ENCODE peak calls at places on chromosomes 13 and 19, in five cellular contexts. U, S, F, Y and H are unnamed samples.

GRCh38 chr19:43774103-43774939 is 6.5 kb downstream of the KCNN4 start:
- DNase-seq in U (no peak), S (peak; percentile 72), F (peak; percentile 74), Y (peak; percentile 87), H (peak; percentile 66)

GRCh38 chr13:33194820-33195692 is 90.5 kb downstream of the STARD13 start:
- DNase-seq in U (no peak), S (peak; percentile 94), F (no peak), Y (peak; percentile 36), H (peak; percentile 82)

GRCh38 chr19:30556230-30556711 is 184.1 kb downstream of the ZNF536 start:
- DNase-seq in U (no peak), S (no peak), F (no peak), Y (no peak), H (no peak)

GRCh38 chr13:45490068-45490467 is 25.3 kb downstream of the COG3 start:
- DNase-seq in U (peak; percentile 13), S (no peak), F (no peak), Y (peak; percentile 27), H (no peak)

GRCh38 chr13:73940098-73940497 is 194.1 kb downstream of the KLF12 start:
- DNase-seq in U (peak; percentile 64), S (no peak), F (no peak), Y (no peak), H (no peak)

GRCh38 chr13:93079294-93079693 is 147.3 kb upstream of the GPC6 start:
- DNase-seq in U (no peak), S (peak; percentile 76), F (no peak), Y (peak; percentile 14), H (no peak)

GRCh38 chr19:14405380-14405757 is 13.8 kb downstream of the DDX39A start:
- DNase-seq in U (no peak), S (no peak), F (no peak), Y (no peak), H (no peak)

GRCh38 chr13:32471187-32471922 is 43.4 kb upstream of the N4BP2L1 start:
- DNase-seq in U (no peak), S (peak; percentile 74), F (no peak), Y (no peak), H (peak; percentile 9)

GRCh38 chr13:20980420-20980819 is 77.9 kb upstream of the XPO4 start:
- DNase-seq in U (no peak), S (no peak), F (no peak), Y (no peak), H (no peak)

GRCh38 chr13:50359779-50360178 is 344.5 kb downstream of the KCNRG start:
- DNase-seq in U (no peak), S (no peak), F (no peak), Y (no peak), H (no peak)

GRCh38 chr13:108214511-108215383 is 589 bp downstream of the LIG4 start:
- DNase-seq in U (peak; percentile 44), S (no peak), F (no peak), Y (peak; percentile 36), H (no peak)

GRCh38 chr13:95275322-95276118 is 25.7 kb downstream of the ABCC4 start:
- DNase-seq in U (no peak), S (peak; percentile 67), F (no peak), Y (no peak), H (peak; percentile 86)

GRCh38 chr19:532578-533484 is 1.3 kb downstream of the CDC34 start:
- DNase-seq in U (peak; percentile 57), S (peak; percentile 58), F (peak; percentile 62), Y (peak; percentile 80), H (peak; percentile 64)

GRCh38 chr13:20197361-20197834 is 4.7 kb upstream of the GJB2 start:
- DNase-seq in U (peak; percentile 49), S (peak; percentile 43), F (no peak), Y (peak; percentile 59), H (peak; percentile 42)

GRCh38 chr19:50380767-50381166 is 3.4 kb upstream of the POLD1 start:
- DNase-seq in U (no peak), S (no peak), F (no peak), Y (no peak), H (no peak)

GRCh38 chr19:6067975-6068374 is 42.3 kb downstream of the RFX2 start:
- DNase-seq in U (no peak), S (no peak), F (no peak), Y (no peak), H (no peak)

GRCh38 chr13:77698211-77699058 is 948 bp downstream of the SLAIN1 start:
- DNase-seq in U (peak; percentile 73), S (peak; percentile 6), F (peak; percentile 37), Y (peak; percentile 72), H (peak; percentile 3)

GRCh38 chr19:33390120-33390907 is 16.8 kb downstream of the CEBPG start:
- DNase-seq in U (no peak), S (peak; percentile 29), F (peak; percentile 56), Y (peak; percentile 56), H (peak; percentile 40)

GRCh38 chr13:111161601-111162600 is 46.8 kb downstream of the ARHGEF7 start:
- DNase-seq in U (peak; percentile 34), S (no peak), F (no peak), Y (no peak), H (no peak)

GRCh38 chr13:28583661-28584091 is 75.3 kb upstream of the POMP start:
- DNase-seq in U (no peak), S (no peak), F (no peak), Y (peak; percentile 9), H (peak; percentile 57)

GRCh38 chr19:35975608-35976214 is 19.3 kb upstream of the SDHAF1 start:
- DNase-seq in U (no peak), S (peak; percentile 22), F (no peak), Y (no peak), H (no peak)

GRCh38 chr13:21735621-21736401 is 64.9 kb downstream of the FGF9 start:
- DNase-seq in U (no peak), S (no peak), F (peak; percentile 21), Y (no peak), H (no peak)

GRCh38 chr13:111919826-111920225 is 147.1 kb upstream of the SOX1 start:
- DNase-seq in U (no peak), S (no peak), F (no peak), Y (no peak), H (no peak)

GRCh38 chr19:5001547-5002131 is 32.7 kb downstream of the KDM4B start:
- DNase-seq in U (peak; percentile 55), S (peak; percentile 57), F (no peak), Y (peak; percentile 69), H (peak; percentile 88)

GRCh38 chr19:58361900-58362271 is 665 bp downstream of the ZNF497 start:
- DNase-seq in U (no peak), S (no peak), F (peak; percentile 71), Y (peak; percentile 83), H (peak; percentile 57)

GRCh38 chr19:2294377-2295335 is 12.7 kb upstream of the PEAK3 start:
- DNase-seq in U (no peak), S (peak; percentile 59), F (no peak), Y (peak; percentile 93), H (peak; percentile 90)

GRCh38 chr19:57465680-57466381 is 8.9 kb upstream of the VN1R1 start:
- DNase-seq in U (peak; percentile 74), S (no peak), F (no peak), Y (peak; percentile 48), H (peak; percentile 23)

GRCh38 chr13:33080962-33081655 is 64.9 kb downstream of the KL start:
- DNase-seq in U (no peak), S (no peak), F (no peak), Y (no peak), H (no peak)

GRCh38 chr13:94617389-94618000 is 15.8 kb downstream of the GPR180 start:
- DNase-seq in U (peak; percentile 34), S (no peak), F (no peak), Y (peak; percentile 32), H (peak; percentile 13)

GRCh38 chr19:41223431-41224234 is 4.6 kb downstream of the AXL start:
- DNase-seq in U (no peak), S (peak; percentile 96), F (no peak), Y (no peak), H (peak; percentile 83)

GRCh38 chr19:3790209-3790734 is 4.1 kb upstream of the MATK start:
- DNase-seq in U (no peak), S (no peak), F (no peak), Y (no peak), H (no peak)

GRCh38 chr13:80591978-80592377 is 251.1 kb upstream of the SPRY2 start:
- DNase-seq in U (no peak), S (no peak), F (no peak), Y (no peak), H (no peak)

GRCh38 chr13:51942189-51942588 is 69.1 kb downstream of the ATP7B start:
- DNase-seq in U (no peak), S (no peak), F (no peak), Y (no peak), H (no peak)

GRCh38 chr13:89932902-89933301 is 1414.6 kb upstream of the MIR17HG start:
- DNase-seq in U (no peak), S (no peak), F (no peak), Y (no peak), H (no peak)
- H3K4me3 ChIP-seq in U (no peak overlapping the region), S (no peak overlapping the region), F (no peak overlapping the region), Y (no peak overlapping the region), H (no peak overlapping the region)

GRCh38 chr13:48231080-48231479 is 1.9 kb upstream of the ITM2B start:
- DNase-seq in U (no peak), S (peak; percentile 40), F (no peak), Y (no peak), H (no peak)

GRCh38 chr13:48232420-48233096 is 448 bp upstream of the ITM2B start:
- DNase-seq in U (no peak), S (no peak), F (no peak), Y (no peak), H (no peak)

GRCh38 chr13:48230541-48230940 is 2.5 kb upstream of the ITM2B start:
- DNase-seq in U (no peak), S (no peak), F (no peak), Y (no peak), H (no peak)

GRCh38 chr13:48233097-48233885 is at the start of gene ITM2B:
- DNase-seq in U (peak; percentile 77), S (peak; percentile 72), F (peak; percentile 77), Y (peak; percentile 97), H (peak; percentile 61)

DNA sequence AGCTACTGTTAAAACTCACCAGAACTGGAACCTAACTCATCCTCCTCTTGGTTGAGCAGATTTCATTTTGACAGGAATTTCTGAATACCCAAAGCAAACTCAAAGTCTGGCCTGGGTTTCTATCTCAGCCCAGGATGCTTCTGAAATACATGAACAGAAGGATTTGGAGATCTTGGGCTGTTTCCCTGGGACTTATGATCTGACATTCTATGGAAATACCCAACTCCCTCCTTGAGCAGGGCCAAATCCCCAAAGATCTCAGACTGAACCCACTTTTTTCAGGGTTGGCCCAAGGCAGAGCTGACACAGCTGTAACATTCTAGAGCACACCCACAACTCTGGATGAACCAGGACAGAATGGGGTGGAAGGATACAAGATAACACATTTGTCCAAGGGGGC is 1.1 kb upstream of the ITM2B start:
- DNase-seq in U (no peak), S (no peak), F (no peak), Y (no peak), H (no peak)
- TF ChIP-seq CTCF in U (no peak), S (no peak), F (no peak), Y (no peak), H (no peak)

GRCh38 chr19:55068803-55069136 is 5.8 kb upstream of the RDH13 start:
- DNase-seq in U (no peak), S (no peak), F (no peak), Y (no peak), H (no peak)
- H3K4me3 ChIP-seq in U (no peak overlapping the region), S (no peak overlapping the region), F (peak overlapping the region; percentile 10), Y (no peak overlapping the region), H (no peak overlapping the region)

DNA sequence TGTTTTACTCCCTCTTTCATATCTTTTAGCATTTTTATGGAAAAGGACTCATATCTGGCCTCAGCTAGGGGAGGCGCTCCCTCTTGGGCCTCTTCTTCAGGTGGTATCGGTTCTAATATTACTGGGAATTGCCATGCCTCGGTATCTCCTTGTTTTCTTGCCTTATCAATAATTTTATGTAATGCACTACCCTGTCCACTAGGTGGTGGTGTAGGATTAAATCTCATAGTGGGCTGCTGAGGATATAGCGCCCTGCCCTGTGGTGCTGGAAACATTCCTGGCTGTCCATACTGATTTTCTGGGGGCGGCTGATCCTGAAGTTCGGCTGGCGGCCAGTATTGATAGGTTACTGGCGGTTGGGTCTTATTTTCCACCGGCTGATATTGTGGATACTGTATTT is 35.8 kb downstream of the ZNF420 start:
- DNase-seq in U (peak; percentile 47), S (no peak), F (no peak), Y (no peak), H (no peak)
- TF ChIP-seq CTCF in U (peak; percentile 78), S (no peak), F (no peak), Y (peak; percentile 42), H (no peak)